ENCODE peak calls at places on chromosomes 4 and X, in four cellular contexts. One of them, this sample, is unnamed.
A peak's percentile ranks its signal among the peaks of the same experiment; 100 is the strongest.

GRCh38 chrX:40470830-40471429 is 109.8 kb upstream of the ATP6AP2 start:
- DNase-seq in ACHN: no peak
- DNase-seq in stimulated activated naive CD8-positive, alpha-beta T cell treated with anti-CD3 and anti-CD28 coated beads, Interleukin-15, Interleukin-2, amounts not matched to agents 100 U/mL and 50 U/mL, for 24 hours: no peak
- DNase-seq in skeletal muscle cell: no peak
- DNase-seq in this sample: no peak

GRCh38 chrX:2502668-2503519 is 2.1 kb upstream of the DHRSX start:
- DNase-seq in ACHN: no peak
- DNase-seq in stimulated activated naive CD8-positive, alpha-beta T cell treated with anti-CD3 and anti-CD28 coated beads, Interleukin-15, Interleukin-2, amounts not matched to agents 100 U/mL and 50 U/mL, for 24 hours: no peak
- DNase-seq in skeletal muscle cell: no peak
- DNase-seq in this sample: no peak

GRCh38 chrX:37776283-37776986 is 3.4 kb upstream of the CYBB start:
- DNase-seq in ACHN: no peak
- DNase-seq in stimulated activated naive CD8-positive, alpha-beta T cell treated with anti-CD3 and anti-CD28 coated beads, Interleukin-15, Interleukin-2, amounts not matched to agents 100 U/mL and 50 U/mL, for 24 hours: no peak
- DNase-seq in skeletal muscle cell: no peak
- DNase-seq in this sample: no peak

GRCh38 chr4:3074846-3075651 is 568 bp downstream of the HTT start:
- DNase-seq in ACHN: peak; percentile 68
- DNase-seq in stimulated activated naive CD8-positive, alpha-beta T cell treated with anti-CD3 and anti-CD28 coated beads, Interleukin-15, Interleukin-2, amounts not matched to agents 100 U/mL and 50 U/mL, for 24 hours: peak; percentile 58
- DNase-seq in skeletal muscle cell: peak; percentile 43
- DNase-seq in this sample: peak; percentile 57

GRCh38 chr4:140695483-140695882 is 60.7 kb downstream of the TBC1D9 start:
- DNase-seq in ACHN: no peak
- DNase-seq in stimulated activated naive CD8-positive, alpha-beta T cell treated with anti-CD3 and anti-CD28 coated beads, Interleukin-15, Interleukin-2, amounts not matched to agents 100 U/mL and 50 U/mL, for 24 hours: no peak
- DNase-seq in skeletal muscle cell: no peak
- DNase-seq in this sample: no peak

GRCh38 chrX:13463608-13464007 is 105.8 kb upstream of the EGFL6 start:
- DNase-seq in ACHN: no peak
- DNase-seq in stimulated activated naive CD8-positive, alpha-beta T cell treated with anti-CD3 and anti-CD28 coated beads, Interleukin-15, Interleukin-2, amounts not matched to agents 100 U/mL and 50 U/mL, for 24 hours: no peak
- DNase-seq in skeletal muscle cell: peak; percentile 97
- DNase-seq in this sample: no peak

GRCh38 chrX:49921109-49921508 is 1.3 kb upstream of the CLCN5 start:
- DNase-seq in ACHN: no peak
- DNase-seq in stimulated activated naive CD8-positive, alpha-beta T cell treated with anti-CD3 and anti-CD28 coated beads, Interleukin-15, Interleukin-2, amounts not matched to agents 100 U/mL and 50 U/mL, for 24 hours: no peak
- DNase-seq in skeletal muscle cell: no peak
- DNase-seq in this sample: no peak

GRCh38 chr4:3221996-3222395 is 27.0 kb upstream of the MSANTD1 start:
- DNase-seq in ACHN: no peak
- DNase-seq in stimulated activated naive CD8-positive, alpha-beta T cell treated with anti-CD3 and anti-CD28 coated beads, Interleukin-15, Interleukin-2, amounts not matched to agents 100 U/mL and 50 U/mL, for 24 hours: no peak
- DNase-seq in skeletal muscle cell: no peak
- DNase-seq in this sample: no peak

GRCh38 chr4:19329631-19330030 is 922.1 kb upstream of the SLIT2 start:
- DNase-seq in ACHN: no peak
- DNase-seq in stimulated activated naive CD8-positive, alpha-beta T cell treated with anti-CD3 and anti-CD28 coated beads, Interleukin-15, Interleukin-2, amounts not matched to agents 100 U/mL and 50 U/mL, for 24 hours: no peak
- DNase-seq in skeletal muscle cell: no peak
- DNase-seq in this sample: no peak

GRCh38 chr4:150308824-150309472 is 230.7 kb downstream of the DCLK2 start:
- DNase-seq in ACHN: peak; percentile 38
- DNase-seq in stimulated activated naive CD8-positive, alpha-beta T cell treated with anti-CD3 and anti-CD28 coated beads, Interleukin-15, Interleukin-2, amounts not matched to agents 100 U/mL and 50 U/mL, for 24 hours: no peak
- DNase-seq in skeletal muscle cell: no peak
- DNase-seq in this sample: no peak

GRCh38 chr4:184755278-184755677 is 21.4 kb upstream of the CENPU start:
- DNase-seq in ACHN: no peak
- DNase-seq in stimulated activated naive CD8-positive, alpha-beta T cell treated with anti-CD3 and anti-CD28 coated beads, Interleukin-15, Interleukin-2, amounts not matched to agents 100 U/mL and 50 U/mL, for 24 hours: no peak
- DNase-seq in skeletal muscle cell: no peak
- DNase-seq in this sample: no peak

GRCh38 chrX:148874621-148875020 is 374.2 kb downstream of the AFF2 start:
- DNase-seq in ACHN: no peak
- DNase-seq in stimulated activated naive CD8-positive, alpha-beta T cell treated with anti-CD3 and anti-CD28 coated beads, Interleukin-15, Interleukin-2, amounts not matched to agents 100 U/mL and 50 U/mL, for 24 hours: no peak
- DNase-seq in skeletal muscle cell: peak; percentile 45
- DNase-seq in this sample: no peak

GRCh38 chr4:156584100-156584499 is 387.5 kb downstream of the PDGFC start:
- DNase-seq in ACHN: no peak
- DNase-seq in stimulated activated naive CD8-positive, alpha-beta T cell treated with anti-CD3 and anti-CD28 coated beads, Interleukin-15, Interleukin-2, amounts not matched to agents 100 U/mL and 50 U/mL, for 24 hours: no peak
- DNase-seq in skeletal muscle cell: no peak
- DNase-seq in this sample: no peak

GRCh38 chrX:94831364-94831763 is 1157.4 kb downstream of the FAM133A start:
- DNase-seq in ACHN: peak; percentile 7
- DNase-seq in stimulated activated naive CD8-positive, alpha-beta T cell treated with anti-CD3 and anti-CD28 coated beads, Interleukin-15, Interleukin-2, amounts not matched to agents 100 U/mL and 50 U/mL, for 24 hours: no peak
- DNase-seq in skeletal muscle cell: no peak
- DNase-seq in this sample: no peak

This sample was measured in germinal center.